ENCODE peak calls at places on chromosome 1, in seven cellular contexts. One of them, this sample, is unnamed.

GRCh38 chr1:95012389-95012788 is 60.4 kb downstream of the ALG14 start:
- DNase-seq in SK-N-SH: no peak
- DNase-seq in HCT116: no peak
- DNase-seq in K562: no peak
- DNase-seq in HepG2: no peak
- DNase-seq in GM12878: no peak
- DNase-seq in H1: no peak
- DNase-seq in this sample: no peak

GRCh38 chr1:27356628-27357280 is 10.0 kb downstream of the MAP3K6 start:
- DNase-seq in GM12878: no peak
- DNase-seq in HCT116: no peak
- DNase-seq in HepG2: no peak
- DNase-seq in SK-N-SH: peak
- DNase-seq in K562: no peak
- DNase-seq in H1: no peak
- DNase-seq in this sample: no peak

GRCh38 chr1:59393211-59394180 is 96.6 kb downstream of the FGGY start:
- DNase-seq in K562: peak
- DNase-seq in SK-N-SH: no peak
- DNase-seq in HepG2: peak
- DNase-seq in GM12878: no peak
- DNase-seq in HCT116: no peak
- DNase-seq in H1: no peak
- DNase-seq in this sample: no peak

GRCh38 chr1:206422525-206422924 is 47.8 kb upstream of the IKBKE start:
- DNase-seq in H1: no peak
- DNase-seq in HCT116: no peak
- DNase-seq in K562: no peak
- DNase-seq in GM12878: no peak
- DNase-seq in HepG2: no peak
- DNase-seq in SK-N-SH: no peak
- DNase-seq in this sample: no peak

GRCh38 chr1:240152611-240153297 is 61.1 kb downstream of the FMN2 start:
- DNase-seq in HepG2: no peak
- DNase-seq in GM12878: no peak
- DNase-seq in HCT116: no peak
- DNase-seq in SK-N-SH: no peak
- DNase-seq in H1: no peak
- DNase-seq in K562: no peak
- DNase-seq in this sample: no peak

GRCh38 chr1:46172321-46172720 is 2.6 kb upstream of the TSPAN1 start:
- DNase-seq in SK-N-SH: no peak
- DNase-seq in HepG2: no peak
- DNase-seq in K562: no peak
- DNase-seq in H1: no peak
- DNase-seq in GM12878: no peak
- DNase-seq in HCT116: no peak
- DNase-seq in this sample: no peak

GRCh38 chr1:183576537-183576936 is 13.7 kb downstream of the NCF2 start:
- DNase-seq in HepG2: no peak
- DNase-seq in K562: no peak
- DNase-seq in GM12878: no peak
- DNase-seq in H1: no peak
- DNase-seq in SK-N-SH: no peak
- DNase-seq in HCT116: no peak
- DNase-seq in this sample: no peak

GRCh38 chr1:236394905-236395779 is 1.1 kb downstream of the EDARADD start:
- DNase-seq in K562: peak
- DNase-seq in HCT116: no peak
- DNase-seq in H1: peak
- DNase-seq in SK-N-SH: peak
- DNase-seq in GM12878: no peak
- DNase-seq in HepG2: no peak
- DNase-seq in this sample: peak

GRCh38 chr1:170661646-170662411 is 2.1 kb upstream of the PRRX1 start:
- DNase-seq in HepG2: no peak
- DNase-seq in SK-N-SH: peak
- DNase-seq in HCT116: no peak
- DNase-seq in H1: peak
- DNase-seq in GM12878: no peak
- DNase-seq in K562: no peak
- DNase-seq in this sample: no peak

GRCh38 chr1:67572217-67572593 is 112.8 kb upstream of the GADD45A start:
- DNase-seq in GM12878: no peak
- DNase-seq in H1: no peak
- DNase-seq in SK-N-SH: no peak
- DNase-seq in HepG2: no peak
- DNase-seq in HCT116: no peak
- DNase-seq in K562: no peak
- DNase-seq in this sample: no peak

GRCh38 chr1:236861560-236862230 is 66.6 kb downstream of the MTR start:
- DNase-seq in K562: no peak
- DNase-seq in SK-N-SH: no peak
- DNase-seq in HepG2: peak
- DNase-seq in HCT116: no peak
- DNase-seq in GM12878: no peak
- DNase-seq in H1: no peak
- DNase-seq in this sample: no peak

GRCh38 chr1:204685236-204686006 is at the start of gene LRRN2:
- DNase-seq in SK-N-SH: peak
- DNase-seq in K562: no peak
- DNase-seq in H1: peak
- DNase-seq in GM12878: no peak
- DNase-seq in HCT116: no peak
- DNase-seq in HepG2: no peak
- DNase-seq in this sample: peak

GRCh38 chr1:32060914-32061313 is 11.8 kb upstream of the TMEM39B start:
- DNase-seq in H1: no peak
- DNase-seq in HepG2: no peak
- DNase-seq in K562: no peak
- DNase-seq in SK-N-SH: no peak
- DNase-seq in GM12878: no peak
- DNase-seq in HCT116: no peak
- DNase-seq in this sample: no peak

GRCh38 chr1:181350146-181350545 is 133.2 kb upstream of the CACNA1E start:
- DNase-seq in HepG2: no peak
- DNase-seq in GM12878: no peak
- DNase-seq in H1: no peak
- DNase-seq in SK-N-SH: no peak
- DNase-seq in HCT116: no peak
- DNase-seq in K562: no peak
- DNase-seq in this sample: no peak

GRCh38 chr1:204345425-204345824 is 14.3 kb downstream of the PLEKHA6 start:
- DNase-seq in HCT116: no peak
- DNase-seq in SK-N-SH: no peak
- DNase-seq in GM12878: no peak
- DNase-seq in K562: no peak
- DNase-seq in H1: no peak
- DNase-seq in HepG2: no peak
- DNase-seq in this sample: no peak

GRCh38 chr1:178650950-178651461 is 74.0 kb upstream of the RALGPS2 start:
- DNase-seq in H1: no peak
- DNase-seq in HepG2: peak
- DNase-seq in SK-N-SH: no peak
- DNase-seq in HCT116: no peak
- DNase-seq in GM12878: no peak
- DNase-seq in K562: no peak
- DNase-seq in this sample: no peak

GRCh38 chr1:89615676-89616598 is 17.0 kb upstream of the LRRC8C start:
- DNase-seq in GM12878: no peak
- DNase-seq in K562: no peak
- DNase-seq in HCT116: peak
- DNase-seq in H1: no peak
- DNase-seq in SK-N-SH: peak
- DNase-seq in HepG2: peak
- DNase-seq in this sample: no peak

GRCh38 chr1:220787069-220787614 is 429 bp downstream of the MTARC1 start:
- DNase-seq in K562: no peak
- DNase-seq in H1: peak
- DNase-seq in HCT116: peak
- DNase-seq in GM12878: no peak
- DNase-seq in SK-N-SH: peak
- DNase-seq in HepG2: peak
- DNase-seq in this sample: peak

GRCh38 chr1:156602557-156602993 is 1.3 kb upstream of the GPATCH4 start:
- DNase-seq in HepG2: no peak
- DNase-seq in SK-N-SH: no peak
- DNase-seq in GM12878: no peak
- DNase-seq in H1: no peak
- DNase-seq in K562: peak
- DNase-seq in HCT116: peak
- DNase-seq in this sample: no peak

GRCh38 chr1:69737527-69738176 is 169.9 kb downstream of the LRRC7 start:
- DNase-seq in H1: peak
- DNase-seq in HCT116: peak
- DNase-seq in K562: peak
- DNase-seq in HepG2: peak
- DNase-seq in GM12878: peak
- DNase-seq in SK-N-SH: peak
- DNase-seq in this sample: peak
- TF ChIP-seq JUND in H1: no peak
- TF ChIP-seq JUND in HCT116: no peak
- TF ChIP-seq JUND in K562: no peak
- TF ChIP-seq JUND in HepG2: no peak
- TF ChIP-seq JUND in GM12878: no peak
- TF ChIP-seq JUND in SK-N-SH: no peak
- TF ChIP-seq JUND in this sample: no peak

GRCh38 chr1:203323587-203323986 is 18.3 kb downstream of the BTG2 start:
- DNase-seq in HepG2: no peak
- DNase-seq in K562: no peak
- DNase-seq in GM12878: no peak
- DNase-seq in H1: no peak
- DNase-seq in SK-N-SH: no peak
- DNase-seq in HCT116: no peak
- DNase-seq in this sample: no peak

GRCh38 chr1:203325004-203325417 is 19.7 kb downstream of the BTG2 start:
- DNase-seq in GM12878: peak
- DNase-seq in K562: no peak
- DNase-seq in HepG2: no peak
- DNase-seq in SK-N-SH: no peak
- DNase-seq in HCT116: no peak
- DNase-seq in H1: peak
- DNase-seq in this sample: no peak

GRCh38 chr1:203322480-203323179 is 17.3 kb downstream of the BTG2 start:
- DNase-seq in SK-N-SH: no peak
- DNase-seq in K562: no peak
- DNase-seq in GM12878: no peak
- DNase-seq in HepG2: no peak
- DNase-seq in HCT116: no peak
- DNase-seq in H1: no peak
- DNase-seq in this sample: no peak

GRCh38 chr1:203325418-203326091 is 20.2 kb downstream of the BTG2 start:
- DNase-seq in K562: no peak
- DNase-seq in HCT116: no peak
- DNase-seq in GM12878: no peak
- DNase-seq in HepG2: no peak
- DNase-seq in SK-N-SH: no peak
- DNase-seq in H1: peak
- DNase-seq in this sample: no peak

GRCh38 chr1:203324103-203325003 is 19.0 kb downstream of the BTG2 start:
- DNase-seq in SK-N-SH: no peak
- DNase-seq in GM12878: no peak
- DNase-seq in K562: no peak
- DNase-seq in HCT116: no peak
- DNase-seq in H1: no peak
- DNase-seq in HepG2: no peak
- DNase-seq in this sample: no peak
- TF ChIP-seq JUND in SK-N-SH: no peak
- TF ChIP-seq JUND in GM12878: no peak
- TF ChIP-seq JUND in K562: no peak
- TF ChIP-seq JUND in HCT116: no peak
- TF ChIP-seq JUND in H1: no peak
- TF ChIP-seq JUND in HepG2: no peak
- TF ChIP-seq JUND in this sample: no peak

DNA sequence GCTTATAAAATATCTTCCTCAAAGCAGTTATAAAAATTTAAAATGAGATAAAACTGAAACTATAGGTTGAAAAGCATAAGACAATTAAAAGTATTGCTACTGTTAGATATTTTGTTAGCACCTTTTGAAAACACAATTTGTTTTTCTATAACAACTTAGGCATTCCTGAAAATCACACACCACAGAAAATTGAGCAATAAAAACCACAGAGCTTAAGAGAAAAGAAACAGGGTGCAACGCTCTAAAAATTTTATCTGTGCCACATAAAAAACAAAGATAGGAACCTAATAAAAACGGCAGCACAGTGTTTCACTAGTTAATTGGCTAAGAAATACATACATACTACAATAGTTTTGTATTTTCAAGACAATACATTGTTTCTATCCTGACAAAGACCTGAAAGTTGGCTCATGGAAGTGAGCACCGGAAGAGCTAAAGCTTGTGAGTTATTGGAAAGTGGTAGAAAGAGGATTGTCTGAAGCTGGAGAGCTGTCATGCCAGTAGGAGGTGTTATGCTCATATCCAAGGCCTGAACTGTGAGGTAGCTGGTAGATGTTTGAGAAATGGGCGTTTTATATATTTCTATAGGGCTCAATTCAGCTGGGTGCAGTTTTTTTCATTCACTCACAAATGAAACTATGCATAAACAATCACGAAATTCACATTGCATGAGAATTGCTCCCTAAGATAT is 45.8 kb downstream of the RGS7 start:
- DNase-seq in SK-N-SH: no peak
- DNase-seq in K562: no peak
- DNase-seq in H1: no peak
- DNase-seq in HepG2: no peak
- DNase-seq in GM12878: no peak
- DNase-seq in HCT116: no peak
- DNase-seq in this sample: peak
- TF ChIP-seq JUND in SK-N-SH: no peak
- TF ChIP-seq JUND in K562: no peak
- TF ChIP-seq JUND in H1: no peak
- TF ChIP-seq JUND in HepG2: no peak
- TF ChIP-seq JUND in GM12878: no peak
- TF ChIP-seq JUND in HCT116: no peak
- TF ChIP-seq JUND in this sample: no peak

DNA sequence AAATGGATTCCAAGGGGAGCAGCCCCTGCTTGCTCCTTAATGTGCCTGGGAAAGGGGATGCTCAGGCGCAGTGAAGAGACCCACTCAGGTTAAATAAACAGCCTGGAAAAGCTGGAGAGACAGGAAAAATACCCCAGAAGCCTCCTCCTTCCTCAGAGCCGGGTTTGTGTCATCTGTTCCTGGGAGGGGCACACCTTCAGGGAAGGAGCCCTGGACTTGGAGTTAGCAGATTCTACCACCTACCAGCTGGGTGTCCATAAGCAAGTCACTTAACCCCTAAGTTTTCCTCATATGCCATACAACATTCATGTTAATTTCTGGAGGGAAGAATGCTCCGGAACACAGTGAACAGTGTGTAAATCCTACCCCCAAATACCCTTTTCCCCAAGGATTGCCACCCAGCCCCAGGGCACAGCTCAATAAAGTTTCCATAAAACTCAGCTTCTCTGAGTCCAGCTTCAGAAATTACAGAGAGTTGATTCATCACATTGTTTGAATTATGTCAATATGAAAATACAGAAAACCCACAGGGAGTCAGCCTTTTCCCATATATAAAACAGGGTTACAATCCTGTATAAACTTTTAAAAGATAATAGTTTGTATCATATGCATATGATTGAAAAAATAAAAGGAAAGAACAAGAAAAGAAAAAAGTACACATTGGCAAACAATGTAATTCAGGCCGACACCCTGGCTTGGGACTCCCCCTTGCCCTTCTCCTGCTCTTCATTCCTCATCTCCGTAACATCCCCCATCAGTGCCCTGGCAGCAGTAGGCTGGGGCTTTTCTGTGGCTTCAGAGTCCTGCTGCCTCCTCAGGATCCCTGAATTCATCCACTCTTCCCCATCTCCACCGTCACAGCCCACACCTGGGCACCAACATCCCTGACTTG is 291.8 kb upstream of the USP24 start:
- DNase-seq in GM12878: no peak
- DNase-seq in SK-N-SH: no peak
- DNase-seq in K562: no peak
- DNase-seq in HepG2: no peak
- DNase-seq in HCT116: no peak
- DNase-seq in H1: no peak
- DNase-seq in this sample: no peak
- TF ChIP-seq JUND in GM12878: no peak
- TF ChIP-seq JUND in SK-N-SH: no peak
- TF ChIP-seq JUND in K562: no peak
- TF ChIP-seq JUND in HepG2: no peak
- TF ChIP-seq JUND in HCT116: no peak
- TF ChIP-seq JUND in H1: no peak
- TF ChIP-seq JUND in this sample: no peak

This sample was measured in T47D.